ENCODE peak calls at places on chromosomes 7 and 10, in eight cellular contexts. Q, M, H, G, R, N, E and C are unnamed samples. For H3K4me1, H3K36me3 and H3K9me3, the result is how much of the 10 kb centered on the place peaks cover.

GRCh38 chr10:100978121-100978895 is 9.0 kb downstream of the MRPL43 start:
- DNase-seq in G (no peak), R (no peak), Q (no peak), N (no peak), H (no peak), E (no peak), M (no peak), C (no peak)

GRCh38 chr7:7672545-7673239 is 32.1 kb downstream of the UMAD1 start:
- DNase-seq in Q (no peak), H (no peak), E (no peak), G (no peak), N (no peak), M (no peak), R (no peak), C (no peak)

GRCh38 chr10:95336702-95337101 is 45.9 kb upstream of the PDLIM1 start:
- DNase-seq in H (no peak), M (no peak), R (no peak), N (no peak), E (no peak), G (no peak), Q (no peak), C (no peak)

GRCh38 chr7:44155191-44156185 is 14.4 kb upstream of the MYL7 start:
- DNase-seq in H (no peak), G (no peak), E (no peak), R (no peak), M (no peak), Q (no peak), N (no peak), C (no peak)

GRCh38 chr7:90211391-90212148 is at the start of gene STEAP2:
- DNase-seq in R (peak), Q (peak), G (peak), E (peak), M (peak), N (peak), H (peak), C (peak)

GRCh38 chr7:4237296-4238235 is 444.5 kb upstream of the FOXK1 start:
- DNase-seq in G (peak), H (peak), R (no peak), N (no peak), M (no peak), E (peak), Q (no peak), C (no peak)

GRCh38 chr10:32412499-32412853 is 33.5 kb upstream of the CCDC7 start:
- DNase-seq in M (no peak), R (no peak), E (no peak), Q (no peak), H (no peak), N (no peak), G (no peak), C (no peak)

GRCh38 chr7:43198599-43199090 is 86.2 kb downstream of the HECW1 start:
- DNase-seq in R (no peak), G (no peak), M (no peak), Q (no peak), H (no peak), E (no peak), N (no peak), C (no peak)

GRCh38 chr10:13632407-13632806 is 45.6 kb downstream of the PRPF18 start:
- DNase-seq in Q (no peak), H (no peak), G (no peak), E (no peak), R (no peak), N (no peak), M (no peak), C (no peak)

GRCh38 chr7:112467867-112468266 is 12.9 kb upstream of the LSMEM1 start:
- DNase-seq in N (no peak), M (no peak), Q (no peak), R (no peak), E (no peak), G (no peak), H (no peak), C (no peak)

GRCh38 chr7:121329460-121330052 is 756 bp downstream of the WNT16 start:
- DNase-seq in R (peak), M (peak), H (no peak), E (peak), G (peak), N (peak), Q (no peak), C (no peak)

GRCh38 chr10:50857579-50857978 is 27.8 kb downstream of the A1CF start:
- DNase-seq in H (no peak), Q (no peak), M (no peak), R (no peak), G (no peak), E (no peak), N (no peak), C (no peak)

GRCh38 chr10:132508497-132509443 is 28.8 kb upstream of the INPP5A start:
- DNase-seq in N (peak), Q (no peak), R (no peak), H (peak), M (peak), G (no peak), E (no peak), C (no peak)

GRCh38 chr7:3754488-3755365 is 453.7 kb downstream of the SDK1 start:
- DNase-seq in H (no peak), N (peak), E (peak), R (peak), Q (no peak), M (peak), G (no peak), C (no peak)

GRCh38 chr7:95527033-95527775 is 41.5 kb downstream of the ASB4 start:
- DNase-seq in M (peak), G (no peak), N (peak), Q (peak), H (peak), R (peak), E (peak), C (peak)

GRCh38 chr10:14185501-14186045 is 145.2 kb downstream of the FRMD4A start:
- DNase-seq in N (no peak), H (no peak), M (no peak), E (no peak), G (no peak), R (no peak), Q (peak), C (peak)

GRCh38 chr10:102626026-102626686 is 18.1 kb upstream of the TRIM8 start:
- DNase-seq in G (peak), M (no peak), E (peak), H (no peak), N (no peak), Q (no peak), R (no peak), C (no peak)

GRCh38 chr7:7051221-7051877 is 131.0 kb upstream of the C1GALT1 start:
- DNase-seq in H (no peak), N (no peak), M (no peak), Q (no peak), E (peak), R (peak), G (no peak), C (no peak)

GRCh38 chr10:45428611-45429510 is 54.8 kb downstream of the ALOX5 start:
- DNase-seq in H (no peak), M (no peak), Q (no peak), G (peak), N (no peak), R (no peak), E (no peak), C (no peak)

GRCh38 chr10:86600296-86600695 is 54.1 kb upstream of the OPN4 start:
- DNase-seq in E (no peak), N (no peak), G (no peak), H (no peak), R (no peak), M (no peak), Q (no peak), C (no peak)

GRCh38 chr7:28570970-28571288 is 158.6 kb downstream of the CREB5 start:
- DNase-seq in M (no peak), H (no peak), N (no peak), Q (no peak), E (no peak), G (no peak), R (no peak), C (no peak)

GRCh38 chr7:98878365-98879197 is at the start of gene TRRAP:
- DNase-seq in G (peak), R (peak), M (peak), Q (no peak), H (peak), E (peak), N (peak), C (no peak)

GRCh38 chr7:131111-132094 is 61.0 kb upstream of the FAM20C start:
- DNase-seq in R (peak), G (peak), H (peak), Q (no peak), M (peak), N (no peak), E (peak), C (no peak)

GRCh38 chr10:35423505-35424306 is 87.4 kb downstream of the CCNY start:
- DNase-seq in N (no peak), M (no peak), E (no peak), G (no peak), H (no peak), R (no peak), Q (no peak), C (no peak)

GRCh38 chr10:7525314-7526016 is 114.6 kb upstream of the SFMBT2 start:
- DNase-seq in R (peak), M (peak), Q (peak), E (peak), G (no peak), N (peak), H (peak), C (no peak)

GRCh38 chr10:23031318-23031717 is 64.1 kb upstream of the MSRB2 start:
- DNase-seq in H (no peak), M (peak), R (no peak), E (no peak), Q (no peak), G (no peak), N (no peak), C (no peak)

GRCh38 chr7:47516985-47517590 is 64.8 kb downstream of the TNS3 start:
- DNase-seq in N (no peak), H (peak), G (no peak), R (peak), Q (no peak), M (no peak), E (no peak), C (no peak)

GRCh38 chr10:110872984-110873569 is 1.3 kb downstream of the PDCD4 start:
- DNase-seq in E (no peak), Q (no peak), M (no peak), H (no peak), G (no peak), N (no peak), R (no peak), C (no peak)

GRCh38 chr10:110872145-110872983 is 636 bp downstream of the PDCD4 start:
- DNase-seq in H (peak), E (peak), G (peak), Q (no peak), R (peak), N (peak), M (peak), C (peak)

GRCh38 chr10:110876000-110876399 is 4.3 kb downstream of the PDCD4 start:
- DNase-seq in R (no peak), G (no peak), Q (no peak), N (no peak), M (no peak), H (no peak), E (no peak), C (no peak)

GRCh38 chr10:110871236-110872084 is at the start of gene PDCD4:
- DNase-seq in N (peak), H (peak), M (peak), Q (peak), G (peak), E (peak), R (peak), C (peak)

DNA sequence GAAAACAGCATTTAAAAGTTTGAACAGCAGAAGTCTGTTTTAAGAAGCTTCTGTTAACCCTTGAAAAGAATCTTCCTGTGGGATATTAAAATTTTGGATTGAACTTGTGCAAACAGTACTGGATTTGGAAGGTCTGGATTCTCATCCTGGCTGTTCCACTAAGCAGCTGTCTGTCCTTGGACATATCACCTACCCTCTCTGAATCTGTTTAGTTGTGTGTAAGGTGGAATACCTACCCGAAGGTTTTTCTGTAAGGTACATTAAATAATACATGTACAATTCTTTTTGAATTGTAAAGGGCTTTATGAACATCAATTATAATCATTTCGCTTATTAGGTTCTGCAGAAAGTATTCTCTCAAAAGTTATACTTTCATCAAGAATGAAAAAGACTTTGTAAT is 2.2 kb downstream of the PDCD4 start:
- DNase-seq in E (no peak), G (no peak), Q (no peak), R (no peak), N (no peak), M (no peak), H (no peak), C (no peak)
- H3K4me1 ChIP-seq in E (under half), G (under half), Q (under half), R (under half), N (under half), M (under half), H (under half), C (under half)

DNA sequence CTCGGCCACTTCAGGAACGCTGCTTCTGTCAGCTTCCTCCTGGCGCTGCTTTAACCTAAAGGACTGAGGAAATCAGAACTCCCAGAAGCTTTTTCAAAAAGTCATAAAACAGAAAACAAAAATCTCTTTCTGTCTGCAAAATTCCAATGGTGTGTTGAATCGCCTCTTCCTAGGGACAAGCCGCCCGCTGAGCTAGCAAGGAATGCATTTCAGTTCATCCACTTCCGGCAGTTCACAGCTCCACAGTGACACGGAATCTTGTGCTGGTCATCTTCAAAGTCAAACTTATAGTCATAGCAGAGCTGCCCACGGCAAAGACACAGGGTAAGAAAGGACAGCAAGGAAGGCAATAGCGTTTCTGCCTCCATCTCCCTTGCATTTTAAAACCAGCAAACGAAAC is 111.1 kb downstream of the GALNT11 start:
- DNase-seq in M (no peak), G (no peak), N (no peak), H (no peak), Q (no peak), E (peak), R (no peak), C (no peak)
- H3K36me3 ChIP-seq in M (half or more), G (half or more), N (half or more), H (half or more), Q (under half), E (under half), R (under half), C (under half)

DNA sequence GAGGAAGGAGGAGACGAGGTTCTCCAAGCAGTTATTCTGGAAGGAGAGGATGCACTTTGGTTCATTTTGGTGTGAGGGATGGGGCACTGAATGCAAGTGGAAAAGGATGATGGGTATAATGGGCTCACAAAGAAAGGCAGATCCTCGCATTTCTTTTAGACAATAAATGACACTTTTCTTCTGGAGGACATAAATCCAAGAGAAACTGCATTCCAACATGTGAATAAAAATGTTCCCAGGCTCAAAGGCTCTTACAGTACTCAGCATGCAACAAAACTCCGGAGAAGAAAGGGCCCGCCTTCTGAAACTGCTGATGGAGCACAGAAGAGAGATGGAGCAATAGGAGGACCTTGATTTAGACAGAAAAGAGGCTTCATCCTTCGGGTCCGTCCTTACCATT is 538.2 kb upstream of the DPP6 start:
- DNase-seq in E (no peak), Q (no peak), M (no peak), G (no peak), N (no peak), R (no peak), H (no peak), C (no peak)
- H3K9me3 ChIP-seq in E (under half), Q (under half), M (under half), G (under half), N (under half), R (under half), H (under half), C (under half)

GRCh38 chr10:113030453-113030852 is 80.4 kb downstream of the TCF7L2 start:
- DNase-seq in N (no peak), Q (no peak), E (peak), H (no peak), M (no peak), G (no peak), R (no peak), C (no peak)
- H3K4me1 ChIP-seq in N (under half), Q (under half), E (under half), H (under half), M (half or more), G (under half), R (under half), C (under half)

GRCh38 chr10:119908201-119908600 is 15.7 kb downstream of the SEC23IP start:
- DNase-seq in H (no peak), R (no peak), M (no peak), E (no peak), Q (no peak), N (no peak), G (no peak), C (no peak)

DNA sequence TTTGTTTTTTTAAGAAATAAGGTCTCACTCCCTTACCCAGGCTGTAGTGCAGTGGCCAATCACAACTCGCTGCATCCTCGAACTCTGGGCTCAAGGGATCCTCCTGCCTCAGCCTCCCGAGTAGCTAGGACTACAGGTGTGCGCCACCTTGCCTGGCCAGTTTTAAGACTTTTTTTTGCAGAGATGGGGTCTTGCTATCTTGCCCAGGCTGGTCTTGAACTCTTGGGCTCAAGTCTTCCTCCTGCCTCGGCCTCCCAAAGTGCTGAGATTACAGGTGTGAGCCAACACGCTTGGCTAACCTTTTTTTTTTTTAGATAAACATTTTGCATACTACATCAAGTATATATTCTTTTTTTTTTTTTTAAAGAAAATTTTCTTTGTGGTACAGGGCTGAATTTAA is 18.2 kb downstream of the SEC23IP start:
- DNase-seq in M (no peak), R (no peak), G (no peak), H (no peak), E (no peak), Q (no peak), N (no peak), C (no peak)
- H3K36me3 ChIP-seq in M (half or more), R (under half), G (half or more), H (half or more), E (under half), Q (half or more), N (half or more), C (under half)

GRCh38 chr7:157853789-157854065 is 516.9 kb downstream of the DNAJB6 start:
- DNase-seq in R (no peak), H (no peak), G (no peak), E (no peak), Q (no peak), N (no peak), M (no peak), C (no peak)

GRCh38 chr7:157854066-157854891 is 517.5 kb downstream of the DNAJB6 start:
- DNase-seq in G (peak), Q (no peak), H (peak), M (peak), E (no peak), R (peak), N (no peak), C (no peak)

GRCh38 chr7:157855452-157856213 is 518.8 kb downstream of the DNAJB6 start:
- DNase-seq in R (no peak), M (no peak), N (peak), Q (no peak), E (no peak), G (no peak), H (no peak), C (no peak)

GRCh38 chr7:157853076-157853788 is 516.4 kb downstream of the DNAJB6 start:
- DNase-seq in Q (no peak), N (no peak), R (no peak), E (no peak), M (no peak), G (no peak), H (no peak), C (no peak)

GRCh38 chr7:157855016-157855415 is 518.2 kb downstream of the DNAJB6 start:
- DNase-seq in H (no peak), N (no peak), G (no peak), E (no peak), M (no peak), Q (no peak), R (no peak), C (no peak)
- H3K9me3 ChIP-seq in H (under half), N (under half), G (under half), E (under half), M (under half), Q (under half), R (under half), C (under half)

GRCh38 chr10:79221110-79222051 is 125.9 kb upstream of the PPIF start:
- DNase-seq in M (peak), R (no peak), Q (no peak), N (peak), E (peak), G (peak), H (no peak), C (no peak)

GRCh38 chr10:79224263-79224949 is 122.9 kb upstream of the PPIF start:
- DNase-seq in R (no peak), M (no peak), Q (no peak), E (no peak), H (no peak), G (no peak), N (no peak), C (no peak)

GRCh38 chr10:79223346-79224048 is 123.8 kb upstream of the PPIF start:
- DNase-seq in Q (no peak), G (peak), N (peak), R (no peak), E (peak), M (peak), H (peak), C (no peak)

GRCh38 chr10:79222186-79222585 is 125.1 kb upstream of the PPIF start:
- DNase-seq in M (peak), Q (no peak), G (no peak), R (no peak), N (no peak), E (no peak), H (no peak), C (no peak)

GRCh38 chr10:79223001-79223345 is 124.3 kb upstream of the PPIF start:
- DNase-seq in N (no peak), E (no peak), Q (no peak), H (no peak), R (no peak), M (no peak), G (no peak), C (no peak)
- H3K4me1 ChIP-seq in N (half or more), E (half or more), Q (under half), H (under half), R (under half), M (half or more), G (half or more), C (under half)

DNA sequence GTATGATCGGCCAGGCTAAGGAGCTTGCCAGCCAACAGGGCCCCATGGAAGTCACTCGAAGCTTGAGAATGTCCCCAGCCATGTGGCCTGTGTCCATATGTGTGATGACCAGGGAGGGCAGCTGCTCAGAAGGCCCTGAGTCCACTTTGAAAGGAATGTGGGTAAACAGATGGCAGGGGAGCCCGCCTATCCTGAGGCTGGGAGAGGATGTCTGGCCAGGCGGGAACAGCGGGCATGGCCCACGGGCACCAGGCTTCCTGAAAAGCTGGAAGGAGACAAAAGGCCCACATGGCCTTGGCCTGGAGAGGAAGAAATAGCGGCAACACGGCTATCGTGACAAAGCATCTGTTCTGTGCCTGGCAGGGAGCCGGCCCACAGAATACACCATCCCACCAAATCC is 137.9 kb upstream of the PPIF start:
- DNase-seq in G (no peak), H (no peak), M (no peak), E (no peak), R (no peak), N (peak), Q (no peak), C (no peak)
- H3K36me3 ChIP-seq in G (half or more), H (half or more), M (half or more), E (under half), R (under half), N (under half), Q (under half), C (under half)

GRCh38 chr7:146874722-146875121 is 758.1 kb downstream of the CNTNAP2 start:
- DNase-seq in Q (no peak), G (no peak), M (no peak), H (no peak), E (no peak), N (no peak), R (no peak), C (no peak)
- H3K9me3 ChIP-seq in Q (under half), G (under half), M (under half), H (under half), E (under half), N (under half), R (under half), C (under half)